ENCODE peak calls at places on chromosomes 6 and 20, in four cellular contexts. One of them, this sample, is unnamed. For H3K36me3, the result is how much of the 10 kb centered on the place peaks cover.

GRCh38 chr6:142790257-142790656 is 154.7 kb downstream of the HIVEP2 start:
- DNase-seq in GM23338: no peak
- DNase-seq in Caco-2: no peak
- DNase-seq in pancreas: no peak
- DNase-seq in this sample: no peak

GRCh38 chr20:47411161-47411560 is 54.7 kb upstream of the ZMYND8 start:
- DNase-seq in GM23338: no peak
- DNase-seq in pancreas: no peak
- DNase-seq in Caco-2: no peak
- DNase-seq in this sample: no peak

GRCh38 chr6:150453357-150453756 is 84.5 kb downstream of the IYD start:
- DNase-seq in pancreas: no peak
- DNase-seq in Caco-2: no peak
- DNase-seq in GM23338: no peak
- DNase-seq in this sample: no peak

GRCh38 chr20:21364413-21364812 is 32.9 kb downstream of the NKX2-4 start:
- DNase-seq in GM23338: no peak
- DNase-seq in pancreas: no peak
- DNase-seq in Caco-2: no peak
- DNase-seq in this sample: no peak

GRCh38 chr20:38127011-38127621 is 38.0 kb downstream of the TGM2 start:
- DNase-seq in Caco-2: peak
- DNase-seq in pancreas: peak
- DNase-seq in GM23338: no peak
- DNase-seq in this sample: no peak

GRCh38 chr6:39228992-39229767 is at the start of gene KCNK5:
- DNase-seq in Caco-2: peak
- DNase-seq in GM23338: peak
- DNase-seq in pancreas: peak
- DNase-seq in this sample: peak

GRCh38 chr6:25180630-25181375 is 98.4 kb upstream of the CARMIL1 start:
- DNase-seq in Caco-2: no peak
- DNase-seq in pancreas: no peak
- DNase-seq in GM23338: no peak
- DNase-seq in this sample: no peak

GRCh38 chr6:117496383-117496990 is 14.0 kb downstream of the DCBLD1 start:
- DNase-seq in Caco-2: no peak
- DNase-seq in pancreas: no peak
- DNase-seq in GM23338: no peak
- DNase-seq in this sample: no peak

GRCh38 chr6:56490994-56491393 is 151.7 kb downstream of the DST start:
- DNase-seq in Caco-2: no peak
- DNase-seq in GM23338: no peak
- DNase-seq in pancreas: no peak
- DNase-seq in this sample: no peak

GRCh38 chr6:134436950-134437349 is 119.0 kb upstream of the SGK1 start:
- DNase-seq in pancreas: no peak
- DNase-seq in Caco-2: no peak
- DNase-seq in GM23338: no peak
- DNase-seq in this sample: no peak

GRCh38 chr6:83875843-83876242 is 16.4 kb downstream of the CYB5R4 start:
- DNase-seq in pancreas: no peak
- DNase-seq in Caco-2: no peak
- DNase-seq in GM23338: no peak
- DNase-seq in this sample: no peak
- H3K4me3 ChIP-seq in pancreas: no peak
- H3K4me3 ChIP-seq in Caco-2: no peak
- H3K4me3 ChIP-seq in GM23338: no peak
- H3K4me3 ChIP-seq in this sample: no peak

GRCh38 chr20:49942303-49942702 is 6.1 kb downstream of the RNF114 start:
- DNase-seq in GM23338: no peak
- DNase-seq in pancreas: no peak
- DNase-seq in Caco-2: no peak
- DNase-seq in this sample: no peak

GRCh38 chr20:49941456-49941855 is 5.3 kb downstream of the RNF114 start:
- DNase-seq in GM23338: no peak
- DNase-seq in pancreas: peak
- DNase-seq in Caco-2: no peak
- DNase-seq in this sample: no peak

GRCh38 chr20:49945701-49946477 is 9.7 kb downstream of the RNF114 start:
- DNase-seq in GM23338: no peak
- DNase-seq in Caco-2: peak
- DNase-seq in pancreas: peak
- DNase-seq in this sample: no peak

GRCh38 chr20:49945306-49945700 is 9.1 kb downstream of the RNF114 start:
- DNase-seq in GM23338: no peak
- DNase-seq in Caco-2: no peak
- DNase-seq in pancreas: no peak
- DNase-seq in this sample: no peak

GRCh38 chr20:49942942-49943341 is 6.7 kb downstream of the RNF114 start:
- DNase-seq in pancreas: no peak
- DNase-seq in GM23338: no peak
- DNase-seq in Caco-2: no peak
- DNase-seq in this sample: no peak
- H3K36me3 ChIP-seq in pancreas: under half
- H3K36me3 ChIP-seq in GM23338: half or more
- H3K36me3 ChIP-seq in Caco-2: under half
- H3K36me3 ChIP-seq in this sample: half or more

DNA sequence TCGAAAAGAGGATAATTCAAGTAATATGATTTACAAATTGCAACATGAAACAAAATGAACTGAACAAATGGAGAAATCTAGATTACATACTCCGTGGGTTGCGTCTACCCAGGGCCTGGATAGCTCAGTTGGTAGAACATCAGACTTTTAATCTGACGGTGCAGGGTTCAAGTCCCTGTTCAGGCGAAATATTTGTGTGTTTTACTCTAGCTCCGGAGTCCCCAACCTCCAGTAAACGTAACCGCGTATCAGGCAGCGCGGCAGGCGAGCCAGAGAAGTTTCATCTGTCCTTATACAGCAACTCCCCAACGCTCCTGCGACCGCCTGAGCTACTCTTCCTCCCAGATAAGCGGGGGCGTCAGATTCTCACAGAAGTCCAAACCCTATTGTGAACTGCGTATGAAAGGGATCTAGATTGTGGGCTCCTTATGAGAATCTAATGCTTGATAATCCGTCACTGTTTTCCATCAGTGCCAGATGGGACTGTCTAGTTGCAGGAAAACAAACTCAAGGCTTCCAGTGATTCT is 176.1 kb downstream of the TRIM27 start:
- DNase-seq in Caco-2: peak
- DNase-seq in pancreas: no peak
- DNase-seq in GM23338: peak
- DNase-seq in this sample: peak
- H3K4me3 ChIP-seq in Caco-2: peak
- H3K4me3 ChIP-seq in pancreas: no peak
- H3K4me3 ChIP-seq in GM23338: peak
- H3K4me3 ChIP-seq in this sample: peak

DNA sequence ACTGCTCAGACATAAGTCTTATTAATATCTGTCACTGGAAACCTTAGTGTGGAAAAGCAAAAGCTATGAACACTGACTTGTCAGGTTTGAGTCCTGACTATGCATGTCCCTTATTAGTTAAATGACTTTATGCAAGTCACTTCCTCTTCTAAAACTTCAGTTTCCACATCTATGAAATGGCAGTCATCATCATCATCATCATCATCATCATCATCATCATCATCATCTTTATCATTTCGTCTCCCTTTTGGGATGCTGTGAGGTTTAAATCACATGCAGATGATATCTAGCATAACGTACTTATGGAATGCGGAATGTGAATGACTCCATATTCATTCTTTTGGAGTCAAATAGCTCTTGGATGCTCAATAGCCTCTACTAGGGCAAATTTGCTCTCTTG is 24.5 kb downstream of the HDGFL1 start:
- DNase-seq in Caco-2: no peak
- DNase-seq in GM23338: no peak
- DNase-seq in pancreas: no peak
- DNase-seq in this sample: no peak
- H3K36me3 ChIP-seq in Caco-2: under half
- H3K36me3 ChIP-seq in GM23338: under half
- H3K36me3 ChIP-seq in pancreas: under half
- H3K36me3 ChIP-seq in this sample: under half

DNA sequence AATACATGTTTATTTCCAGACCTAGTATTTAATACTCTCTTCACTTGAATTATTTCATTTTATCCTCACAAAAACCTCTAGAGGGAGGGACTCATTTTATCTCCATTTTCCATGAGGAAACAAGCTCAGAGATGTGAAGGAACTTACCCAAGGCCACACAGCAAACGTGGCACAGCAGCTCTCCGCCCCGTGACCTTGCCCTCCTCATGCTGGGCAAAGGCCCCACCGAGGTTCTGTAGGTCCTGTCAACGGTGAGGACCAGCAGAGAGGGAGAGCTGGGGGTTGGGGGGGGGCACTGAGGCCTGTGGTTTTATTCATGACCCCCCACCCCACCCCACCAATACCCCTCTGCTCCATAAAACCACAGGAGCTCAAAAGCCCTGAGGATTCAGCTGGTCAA is 40.9 kb upstream of the TLDC2 start:
- DNase-seq in Caco-2: no peak
- DNase-seq in pancreas: no peak
- DNase-seq in GM23338: no peak
- DNase-seq in this sample: no peak
- H3K4me3 ChIP-seq in Caco-2: no peak
- H3K4me3 ChIP-seq in pancreas: peak
- H3K4me3 ChIP-seq in GM23338: no peak
- H3K4me3 ChIP-seq in this sample: no peak

DNA sequence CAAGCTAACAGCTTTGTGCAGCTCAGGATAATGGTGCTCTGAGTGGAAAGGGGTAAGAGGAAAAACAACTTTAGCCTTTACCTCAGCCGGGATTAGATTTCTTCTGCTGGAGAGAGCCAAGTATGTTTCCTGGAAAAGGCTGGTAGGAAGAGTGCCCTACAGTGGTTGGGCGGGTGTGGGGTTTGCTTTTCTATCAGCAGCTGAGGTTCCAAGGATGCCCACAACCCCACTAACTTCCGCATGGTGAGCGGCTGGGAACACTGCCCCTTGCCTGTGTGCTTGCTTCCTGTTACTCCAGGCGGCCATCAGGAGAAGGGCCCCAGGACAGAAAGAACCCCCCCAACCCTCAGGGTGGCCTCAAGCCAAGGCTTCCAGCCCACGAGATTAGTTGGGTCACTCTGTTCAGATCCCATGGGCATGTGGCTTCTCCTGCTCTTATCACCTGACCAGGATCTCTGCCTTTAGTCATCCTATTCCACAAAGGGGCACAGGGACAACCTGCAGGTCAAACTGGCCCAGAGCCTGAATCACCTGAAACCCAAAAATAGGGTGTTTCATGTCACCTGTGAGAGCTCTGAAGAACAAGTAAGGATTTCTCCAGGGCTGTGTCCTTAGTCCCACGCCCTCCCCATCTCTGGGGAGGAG is 10.5 kb downstream of the MRPS18A start:
- DNase-seq in pancreas: no peak
- DNase-seq in GM23338: no peak
- DNase-seq in Caco-2: no peak
- DNase-seq in this sample: no peak
- H3K36me3 ChIP-seq in pancreas: under half
- H3K36me3 ChIP-seq in GM23338: under half
- H3K36me3 ChIP-seq in Caco-2: under half
- H3K36me3 ChIP-seq in this sample: half or more

GRCh38 chr20:32764000-32764960 is 2.1 kb downstream of the DNMT3B start:
- DNase-seq in Caco-2: no peak
- DNase-seq in pancreas: no peak
- DNase-seq in GM23338: peak
- DNase-seq in this sample: no peak
- H3K4me3 ChIP-seq in Caco-2: peak
- H3K4me3 ChIP-seq in pancreas: peak
- H3K4me3 ChIP-seq in GM23338: peak
- H3K4me3 ChIP-seq in this sample: peak

GRCh38 chr6:34858681-34859080 is 29.2 kb downstream of the TAF11 start:
- DNase-seq in pancreas: no peak
- DNase-seq in Caco-2: no peak
- DNase-seq in GM23338: peak
- DNase-seq in this sample: peak
- H3K36me3 ChIP-seq in pancreas: under half
- H3K36me3 ChIP-seq in Caco-2: under half
- H3K36me3 ChIP-seq in GM23338: under half
- H3K36me3 ChIP-seq in this sample: half or more

This sample was measured in HAP-1.